ENCODE peak calls at places on chromosomes 12 and 14, in nine cellular contexts. One of them, this sample, is unnamed.

GRCh38 chr12:56571131-56571530 is 49.5 kb downstream of the RBMS2 start:
- DNase-seq in substantia nigra: no peak
- DNase-seq in activated CD4-positive, alpha-beta T cell treated with anti-CD3 and anti-CD28 coated beads, Interleukin-2, amount 50 U/mL, for 4 hours: no peak
- DNase-seq in lung: no peak
- DNase-seq in skeletal muscle cell: no peak
- DNase-seq in uterus: no peak
- DNase-seq in HFF-Myc: no peak
- DNase-seq in activated T-cell treated with anti-CD3 and anti-CD28 coated beads for 1 hour: no peak
- DNase-seq in natural killer cell: no peak
- DNase-seq in this sample: no peak

GRCh38 chr14:51023964-51024363 is 70.9 kb downstream of the TRIM9 start:
- DNase-seq in lung: no peak
- DNase-seq in HFF-Myc: no peak
- DNase-seq in activated CD4-positive, alpha-beta T cell treated with anti-CD3 and anti-CD28 coated beads, Interleukin-2, amount 50 U/mL, for 4 hours: no peak
- DNase-seq in skeletal muscle cell: no peak
- DNase-seq in activated T-cell treated with anti-CD3 and anti-CD28 coated beads for 1 hour: no peak
- DNase-seq in uterus: no peak
- DNase-seq in substantia nigra: peak
- DNase-seq in natural killer cell: no peak
- DNase-seq in this sample: no peak

GRCh38 chr14:61625171-61625570 is 70.1 kb upstream of the HIF1A start:
- DNase-seq in skeletal muscle cell: no peak
- DNase-seq in activated T-cell treated with anti-CD3 and anti-CD28 coated beads for 1 hour: no peak
- DNase-seq in natural killer cell: no peak
- DNase-seq in uterus: no peak
- DNase-seq in substantia nigra: no peak
- DNase-seq in lung: no peak
- DNase-seq in activated CD4-positive, alpha-beta T cell treated with anti-CD3 and anti-CD28 coated beads, Interleukin-2, amount 50 U/mL, for 4 hours: no peak
- DNase-seq in HFF-Myc: no peak
- DNase-seq in this sample: no peak

GRCh38 chr12:107126688-107127481 is 33.5 kb upstream of the CRY1 start:
- DNase-seq in uterus: no peak
- DNase-seq in activated T-cell treated with anti-CD3 and anti-CD28 coated beads for 1 hour: no peak
- DNase-seq in skeletal muscle cell: no peak
- DNase-seq in activated CD4-positive, alpha-beta T cell treated with anti-CD3 and anti-CD28 coated beads, Interleukin-2, amount 50 U/mL, for 4 hours: no peak
- DNase-seq in natural killer cell: no peak
- DNase-seq in substantia nigra: no peak
- DNase-seq in lung: no peak
- DNase-seq in HFF-Myc: no peak
- DNase-seq in this sample: no peak

GRCh38 chr14:24556756-24557155 is 19.3 kb downstream of the CTSG start:
- DNase-seq in skeletal muscle cell: peak
- DNase-seq in HFF-Myc: no peak
- DNase-seq in activated CD4-positive, alpha-beta T cell treated with anti-CD3 and anti-CD28 coated beads, Interleukin-2, amount 50 U/mL, for 4 hours: no peak
- DNase-seq in lung: no peak
- DNase-seq in uterus: no peak
- DNase-seq in natural killer cell: no peak
- DNase-seq in substantia nigra: no peak
- DNase-seq in activated T-cell treated with anti-CD3 and anti-CD28 coated beads for 1 hour: no peak
- DNase-seq in this sample: no peak

GRCh38 chr12:82099216-82099615 is 259.0 kb downstream of the CCDC59 start:
- DNase-seq in lung: no peak
- DNase-seq in activated T-cell treated with anti-CD3 and anti-CD28 coated beads for 1 hour: no peak
- DNase-seq in substantia nigra: no peak
- DNase-seq in HFF-Myc: no peak
- DNase-seq in uterus: no peak
- DNase-seq in activated CD4-positive, alpha-beta T cell treated with anti-CD3 and anti-CD28 coated beads, Interleukin-2, amount 50 U/mL, for 4 hours: no peak
- DNase-seq in skeletal muscle cell: no peak
- DNase-seq in natural killer cell: no peak
- DNase-seq in this sample: no peak

GRCh38 chr14:75960219-75960618 is 21.6 kb downstream of the TGFB3 start:
- DNase-seq in lung: no peak
- DNase-seq in activated T-cell treated with anti-CD3 and anti-CD28 coated beads for 1 hour: no peak
- DNase-seq in natural killer cell: no peak
- DNase-seq in substantia nigra: no peak
- DNase-seq in activated CD4-positive, alpha-beta T cell treated with anti-CD3 and anti-CD28 coated beads, Interleukin-2, amount 50 U/mL, for 4 hours: no peak
- DNase-seq in HFF-Myc: no peak
- DNase-seq in skeletal muscle cell: no peak
- DNase-seq in uterus: no peak
- DNase-seq in this sample: peak

GRCh38 chr12:54053625-54054441 is at the start of gene HOXC4:
- DNase-seq in natural killer cell: no peak
- DNase-seq in HFF-Myc: no peak
- DNase-seq in activated CD4-positive, alpha-beta T cell treated with anti-CD3 and anti-CD28 coated beads, Interleukin-2, amount 50 U/mL, for 4 hours: no peak
- DNase-seq in activated T-cell treated with anti-CD3 and anti-CD28 coated beads for 1 hour: no peak
- DNase-seq in skeletal muscle cell: no peak
- DNase-seq in uterus: no peak
- DNase-seq in substantia nigra: no peak
- DNase-seq in lung: no peak
- DNase-seq in this sample: no peak

GRCh38 chr12:25194211-25194610 is 749 bp downstream of the DNAI7 start:
- DNase-seq in skeletal muscle cell: no peak
- DNase-seq in activated T-cell treated with anti-CD3 and anti-CD28 coated beads for 1 hour: no peak
- DNase-seq in lung: no peak
- DNase-seq in uterus: no peak
- DNase-seq in HFF-Myc: no peak
- DNase-seq in activated CD4-positive, alpha-beta T cell treated with anti-CD3 and anti-CD28 coated beads, Interleukin-2, amount 50 U/mL, for 4 hours: no peak
- DNase-seq in substantia nigra: no peak
- DNase-seq in natural killer cell: no peak
- DNase-seq in this sample: no peak

GRCh38 chr12:53224268-53224896 is 7.6 kb downstream of the RARG start:
- DNase-seq in HFF-Myc: no peak
- DNase-seq in substantia nigra: no peak
- DNase-seq in lung: no peak
- DNase-seq in activated T-cell treated with anti-CD3 and anti-CD28 coated beads for 1 hour: no peak
- DNase-seq in activated CD4-positive, alpha-beta T cell treated with anti-CD3 and anti-CD28 coated beads, Interleukin-2, amount 50 U/mL, for 4 hours: no peak
- DNase-seq in skeletal muscle cell: no peak
- DNase-seq in natural killer cell: no peak
- DNase-seq in uterus: no peak
- DNase-seq in this sample: no peak

GRCh38 chr12:121811434-121812319 is 7.9 kb downstream of the SETD1B start:
- DNase-seq in natural killer cell: peak
- DNase-seq in lung: peak
- DNase-seq in uterus: peak
- DNase-seq in activated CD4-positive, alpha-beta T cell treated with anti-CD3 and anti-CD28 coated beads, Interleukin-2, amount 50 U/mL, for 4 hours: peak
- DNase-seq in activated T-cell treated with anti-CD3 and anti-CD28 coated beads for 1 hour: peak
- DNase-seq in skeletal muscle cell: no peak
- DNase-seq in substantia nigra: peak
- DNase-seq in HFF-Myc: no peak
- DNase-seq in this sample: peak

GRCh38 chr12:20044836-20045235 is 323.5 kb upstream of the PDE3A start:
- DNase-seq in substantia nigra: no peak
- DNase-seq in skeletal muscle cell: no peak
- DNase-seq in activated CD4-positive, alpha-beta T cell treated with anti-CD3 and anti-CD28 coated beads, Interleukin-2, amount 50 U/mL, for 4 hours: no peak
- DNase-seq in natural killer cell: no peak
- DNase-seq in lung: no peak
- DNase-seq in HFF-Myc: no peak
- DNase-seq in uterus: no peak
- DNase-seq in activated T-cell treated with anti-CD3 and anti-CD28 coated beads for 1 hour: no peak
- DNase-seq in this sample: no peak

GRCh38 chr12:117538032-117538690 is 176.7 kb upstream of the NOS1 start:
- DNase-seq in lung: no peak
- DNase-seq in natural killer cell: no peak
- DNase-seq in substantia nigra: no peak
- DNase-seq in uterus: no peak
- DNase-seq in HFF-Myc: no peak
- DNase-seq in activated T-cell treated with anti-CD3 and anti-CD28 coated beads for 1 hour: no peak
- DNase-seq in skeletal muscle cell: no peak
- DNase-seq in activated CD4-positive, alpha-beta T cell treated with anti-CD3 and anti-CD28 coated beads, Interleukin-2, amount 50 U/mL, for 4 hours: no peak
- DNase-seq in this sample: no peak

GRCh38 chr14:93462479-93462878 is 31.7 kb downstream of the UNC79 start:
- DNase-seq in lung: no peak
- DNase-seq in natural killer cell: no peak
- DNase-seq in uterus: no peak
- DNase-seq in skeletal muscle cell: no peak
- DNase-seq in HFF-Myc: no peak
- DNase-seq in activated CD4-positive, alpha-beta T cell treated with anti-CD3 and anti-CD28 coated beads, Interleukin-2, amount 50 U/mL, for 4 hours: no peak
- DNase-seq in substantia nigra: no peak
- DNase-seq in activated T-cell treated with anti-CD3 and anti-CD28 coated beads for 1 hour: no peak
- DNase-seq in this sample: no peak

GRCh38 chr14:59358105-59358504 is 107.1 kb downstream of the GPR135 start:
- DNase-seq in uterus: no peak
- DNase-seq in lung: peak
- DNase-seq in activated T-cell treated with anti-CD3 and anti-CD28 coated beads for 1 hour: no peak
- DNase-seq in HFF-Myc: peak
- DNase-seq in skeletal muscle cell: no peak
- DNase-seq in substantia nigra: peak
- DNase-seq in activated CD4-positive, alpha-beta T cell treated with anti-CD3 and anti-CD28 coated beads, Interleukin-2, amount 50 U/mL, for 4 hours: no peak
- DNase-seq in natural killer cell: no peak
- DNase-seq in this sample: no peak

GRCh38 chr12:26688344-26688904 is 144.6 kb downstream of the ITPR2 start:
- DNase-seq in natural killer cell: no peak
- DNase-seq in lung: no peak
- DNase-seq in uterus: no peak
- DNase-seq in HFF-Myc: no peak
- DNase-seq in skeletal muscle cell: no peak
- DNase-seq in activated CD4-positive, alpha-beta T cell treated with anti-CD3 and anti-CD28 coated beads, Interleukin-2, amount 50 U/mL, for 4 hours: no peak
- DNase-seq in substantia nigra: no peak
- DNase-seq in activated T-cell treated with anti-CD3 and anti-CD28 coated beads for 1 hour: no peak
- DNase-seq in this sample: no peak

GRCh38 chr14:74302160-74302628 is 540 bp downstream of the ABCD4 start:
- DNase-seq in natural killer cell: no peak
- DNase-seq in HFF-Myc: no peak
- DNase-seq in lung: no peak
- DNase-seq in activated CD4-positive, alpha-beta T cell treated with anti-CD3 and anti-CD28 coated beads, Interleukin-2, amount 50 U/mL, for 4 hours: no peak
- DNase-seq in substantia nigra: no peak
- DNase-seq in activated T-cell treated with anti-CD3 and anti-CD28 coated beads for 1 hour: no peak
- DNase-seq in uterus: no peak
- DNase-seq in skeletal muscle cell: no peak
- DNase-seq in this sample: peak

GRCh38 chr12:102527256-102527720 is 46.9 kb upstream of the IGF1 start:
- DNase-seq in skeletal muscle cell: no peak
- DNase-seq in HFF-Myc: no peak
- DNase-seq in substantia nigra: no peak
- DNase-seq in natural killer cell: no peak
- DNase-seq in lung: no peak
- DNase-seq in activated CD4-positive, alpha-beta T cell treated with anti-CD3 and anti-CD28 coated beads, Interleukin-2, amount 50 U/mL, for 4 hours: no peak
- DNase-seq in activated T-cell treated with anti-CD3 and anti-CD28 coated beads for 1 hour: no peak
- DNase-seq in uterus: no peak
- DNase-seq in this sample: no peak

GRCh38 chr12:122830517-122831214 is 4.6 kb upstream of the HIP1R start:
- DNase-seq in lung: peak
- DNase-seq in activated CD4-positive, alpha-beta T cell treated with anti-CD3 and anti-CD28 coated beads, Interleukin-2, amount 50 U/mL, for 4 hours: no peak
- DNase-seq in skeletal muscle cell: peak
- DNase-seq in uterus: no peak
- DNase-seq in activated T-cell treated with anti-CD3 and anti-CD28 coated beads for 1 hour: no peak
- DNase-seq in natural killer cell: no peak
- DNase-seq in HFF-Myc: peak
- DNase-seq in substantia nigra: no peak
- DNase-seq in this sample: no peak

GRCh38 chr14:32134448-32135070 is 57.5 kb downstream of the ARHGAP5 start:
- DNase-seq in HFF-Myc: peak
- DNase-seq in lung: no peak
- DNase-seq in skeletal muscle cell: peak
- DNase-seq in uterus: no peak
- DNase-seq in activated CD4-positive, alpha-beta T cell treated with anti-CD3 and anti-CD28 coated beads, Interleukin-2, amount 50 U/mL, for 4 hours: no peak
- DNase-seq in natural killer cell: no peak
- DNase-seq in activated T-cell treated with anti-CD3 and anti-CD28 coated beads for 1 hour: no peak
- DNase-seq in substantia nigra: no peak
- DNase-seq in this sample: no peak

GRCh38 chr14:88325883-88326282 is 2.8 kb upstream of the KCNK10 start:
- DNase-seq in uterus: no peak
- DNase-seq in HFF-Myc: no peak
- DNase-seq in activated CD4-positive, alpha-beta T cell treated with anti-CD3 and anti-CD28 coated beads, Interleukin-2, amount 50 U/mL, for 4 hours: no peak
- DNase-seq in skeletal muscle cell: no peak
- DNase-seq in natural killer cell: no peak
- DNase-seq in activated T-cell treated with anti-CD3 and anti-CD28 coated beads for 1 hour: no peak
- DNase-seq in substantia nigra: no peak
- DNase-seq in lung: no peak
- DNase-seq in this sample: no peak

GRCh38 chr12:69851976-69852375 is 26.9 kb downstream of the MYRFL start:
- DNase-seq in lung: no peak
- DNase-seq in uterus: no peak
- DNase-seq in natural killer cell: no peak
- DNase-seq in activated CD4-positive, alpha-beta T cell treated with anti-CD3 and anti-CD28 coated beads, Interleukin-2, amount 50 U/mL, for 4 hours: no peak
- DNase-seq in activated T-cell treated with anti-CD3 and anti-CD28 coated beads for 1 hour: no peak
- DNase-seq in HFF-Myc: no peak
- DNase-seq in skeletal muscle cell: no peak
- DNase-seq in substantia nigra: no peak
- DNase-seq in this sample: no peak

GRCh38 chr12:65670775-65671174 is 153.5 kb upstream of the HMGA2 start:
- DNase-seq in substantia nigra: no peak
- DNase-seq in activated CD4-positive, alpha-beta T cell treated with anti-CD3 and anti-CD28 coated beads, Interleukin-2, amount 50 U/mL, for 4 hours: no peak
- DNase-seq in lung: no peak
- DNase-seq in uterus: no peak
- DNase-seq in HFF-Myc: no peak
- DNase-seq in activated T-cell treated with anti-CD3 and anti-CD28 coated beads for 1 hour: no peak
- DNase-seq in natural killer cell: no peak
- DNase-seq in skeletal muscle cell: no peak
- DNase-seq in this sample: no peak

GRCh38 chr12:67271976-67272375 is 2.8 kb downstream of the CAND1 start:
- DNase-seq in activated CD4-positive, alpha-beta T cell treated with anti-CD3 and anti-CD28 coated beads, Interleukin-2, amount 50 U/mL, for 4 hours: no peak
- DNase-seq in lung: no peak
- DNase-seq in substantia nigra: no peak
- DNase-seq in activated T-cell treated with anti-CD3 and anti-CD28 coated beads for 1 hour: no peak
- DNase-seq in natural killer cell: no peak
- DNase-seq in skeletal muscle cell: no peak
- DNase-seq in HFF-Myc: no peak
- DNase-seq in uterus: no peak
- DNase-seq in this sample: no peak

GRCh38 chr12:94714378-94714777 is 64.0 kb upstream of the TMCC3 start:
- DNase-seq in activated CD4-positive, alpha-beta T cell treated with anti-CD3 and anti-CD28 coated beads, Interleukin-2, amount 50 U/mL, for 4 hours: no peak
- DNase-seq in natural killer cell: no peak
- DNase-seq in substantia nigra: no peak
- DNase-seq in uterus: no peak
- DNase-seq in lung: no peak
- DNase-seq in skeletal muscle cell: peak
- DNase-seq in activated T-cell treated with anti-CD3 and anti-CD28 coated beads for 1 hour: no peak
- DNase-seq in HFF-Myc: peak
- DNase-seq in this sample: no peak

GRCh38 chr12:113667095-113667494 is 195.4 kb upstream of the LHX5 start:
- DNase-seq in lung: no peak
- DNase-seq in HFF-Myc: no peak
- DNase-seq in activated CD4-positive, alpha-beta T cell treated with anti-CD3 and anti-CD28 coated beads, Interleukin-2, amount 50 U/mL, for 4 hours: no peak
- DNase-seq in substantia nigra: no peak
- DNase-seq in uterus: no peak
- DNase-seq in skeletal muscle cell: no peak
- DNase-seq in natural killer cell: no peak
- DNase-seq in activated T-cell treated with anti-CD3 and anti-CD28 coated beads for 1 hour: no peak
- DNase-seq in this sample: no peak

GRCh38 chr12:14769462-14769836 is 33.8 kb downstream of the WBP11 start:
- DNase-seq in natural killer cell: no peak
- DNase-seq in HFF-Myc: no peak
- DNase-seq in lung: peak
- DNase-seq in activated T-cell treated with anti-CD3 and anti-CD28 coated beads for 1 hour: no peak
- DNase-seq in activated CD4-positive, alpha-beta T cell treated with anti-CD3 and anti-CD28 coated beads, Interleukin-2, amount 50 U/mL, for 4 hours: no peak
- DNase-seq in uterus: peak
- DNase-seq in substantia nigra: no peak
- DNase-seq in skeletal muscle cell: no peak
- DNase-seq in this sample: no peak

GRCh38 chr12:124328116-124328515 is 33.2 kb downstream of the RFLNA start:
- DNase-seq in natural killer cell: no peak
- DNase-seq in HFF-Myc: no peak
- DNase-seq in lung: no peak
- DNase-seq in activated CD4-positive, alpha-beta T cell treated with anti-CD3 and anti-CD28 coated beads, Interleukin-2, amount 50 U/mL, for 4 hours: no peak
- DNase-seq in skeletal muscle cell: no peak
- DNase-seq in uterus: no peak
- DNase-seq in substantia nigra: no peak
- DNase-seq in activated T-cell treated with anti-CD3 and anti-CD28 coated beads for 1 hour: no peak
- DNase-seq in this sample: no peak

GRCh38 chr14:99271288-99271941 is 582 bp downstream of the BCL11B start:
- DNase-seq in activated CD4-positive, alpha-beta T cell treated with anti-CD3 and anti-CD28 coated beads, Interleukin-2, amount 50 U/mL, for 4 hours: no peak
- DNase-seq in skeletal muscle cell: no peak
- DNase-seq in substantia nigra: no peak
- DNase-seq in uterus: no peak
- DNase-seq in natural killer cell: no peak
- DNase-seq in lung: no peak
- DNase-seq in activated T-cell treated with anti-CD3 and anti-CD28 coated beads for 1 hour: no peak
- DNase-seq in HFF-Myc: no peak
- DNase-seq in this sample: no peak

GRCh38 chr14:26867171-26867757 is 269.4 kb upstream of the NOVA1 start:
- DNase-seq in lung: no peak
- DNase-seq in HFF-Myc: no peak
- DNase-seq in substantia nigra: no peak
- DNase-seq in activated T-cell treated with anti-CD3 and anti-CD28 coated beads for 1 hour: no peak
- DNase-seq in uterus: no peak
- DNase-seq in activated CD4-positive, alpha-beta T cell treated with anti-CD3 and anti-CD28 coated beads, Interleukin-2, amount 50 U/mL, for 4 hours: no peak
- DNase-seq in natural killer cell: no peak
- DNase-seq in skeletal muscle cell: no peak
- DNase-seq in this sample: no peak

GRCh38 chr12:24760162-24760561 is 188.7 kb downstream of the BCAT1 start:
- DNase-seq in substantia nigra: no peak
- DNase-seq in HFF-Myc: no peak
- DNase-seq in activated CD4-positive, alpha-beta T cell treated with anti-CD3 and anti-CD28 coated beads, Interleukin-2, amount 50 U/mL, for 4 hours: no peak
- DNase-seq in natural killer cell: no peak
- DNase-seq in lung: no peak
- DNase-seq in uterus: no peak
- DNase-seq in activated T-cell treated with anti-CD3 and anti-CD28 coated beads for 1 hour: no peak
- DNase-seq in skeletal muscle cell: no peak
- DNase-seq in this sample: no peak

This sample was measured in GM19239.